ENCODE peak calls at places on chromosomes 13 and 19, in four cellular contexts. One of them, this sample, is unnamed.

GRCh38 chr13:41696163-41697003 is 239.0 kb downstream of the RGCC start:
- DNase-seq in IMR-90: peak
- DNase-seq in left ventricle myocardium inferior: no peak
- DNase-seq in K562: no peak
- DNase-seq in this sample: peak

GRCh38 chr19:34217952-34218817 is 36.2 kb upstream of the GARRE1 start:
- DNase-seq in left ventricle myocardium inferior: no peak
- DNase-seq in IMR-90: peak
- DNase-seq in K562: peak
- DNase-seq in this sample: peak

GRCh38 chr19:18385675-18386542 is at the start of gene GDF15:
- DNase-seq in left ventricle myocardium inferior: peak
- DNase-seq in IMR-90: peak
- DNase-seq in K562: peak
- DNase-seq in this sample: no peak

GRCh38 chr19:5954293-5954692 is 23.6 kb downstream of the RANBP3 start:
- DNase-seq in IMR-90: peak
- DNase-seq in left ventricle myocardium inferior: no peak
- DNase-seq in K562: no peak
- DNase-seq in this sample: no peak

GRCh38 chr13:65943024-65943423 is 1287.1 kb downstream of the PCDH9 start:
- DNase-seq in IMR-90: peak
- DNase-seq in K562: no peak
- DNase-seq in left ventricle myocardium inferior: no peak
- DNase-seq in this sample: no peak

GRCh38 chr13:52085416-52085815 is 43.5 kb downstream of the NEK5 start:
- DNase-seq in K562: no peak
- DNase-seq in IMR-90: peak
- DNase-seq in left ventricle myocardium inferior: no peak
- DNase-seq in this sample: peak

GRCh38 chr19:50328257-50329145 is 676 bp downstream of the KCNC3 start:
- DNase-seq in left ventricle myocardium inferior: no peak
- DNase-seq in K562: peak
- DNase-seq in IMR-90: no peak
- DNase-seq in this sample: no peak

GRCh38 chr13:89227356-89227755 is 1556.2 kb downstream of the SLITRK5 start:
- DNase-seq in IMR-90: no peak
- DNase-seq in K562: no peak
- DNase-seq in left ventricle myocardium inferior: no peak
- DNase-seq in this sample: no peak

GRCh38 chr13:37870895-37871550 is 1.5 kb upstream of the TRPC4 start:
- DNase-seq in IMR-90: peak
- DNase-seq in K562: no peak
- DNase-seq in left ventricle myocardium inferior: no peak
- DNase-seq in this sample: no peak

GRCh38 chr19:19434483-19435045 is 29.1 kb downstream of the GATAD2A start:
- DNase-seq in K562: no peak
- DNase-seq in left ventricle myocardium inferior: peak
- DNase-seq in IMR-90: peak
- DNase-seq in this sample: no peak

GRCh38 chr13:24381539-24382265 is 72.3 kb downstream of the C1QTNF9 start:
- DNase-seq in K562: no peak
- DNase-seq in left ventricle myocardium inferior: no peak
- DNase-seq in IMR-90: peak
- DNase-seq in this sample: no peak

GRCh38 chr13:59776924-59777690 is 386.6 kb downstream of the DIAPH3 start:
- DNase-seq in K562: no peak
- DNase-seq in IMR-90: peak
- DNase-seq in left ventricle myocardium inferior: no peak
- DNase-seq in this sample: peak

GRCh38 chr13:46171223-46171622 is 10.8 kb downstream of the LCP1 start:
- DNase-seq in IMR-90: no peak
- DNase-seq in left ventricle myocardium inferior: no peak
- DNase-seq in K562: no peak
- DNase-seq in this sample: no peak

GRCh38 chr19:31562916-31563626 is 213.8 kb upstream of the TSHZ3 start:
- DNase-seq in IMR-90: no peak
- DNase-seq in left ventricle myocardium inferior: no peak
- DNase-seq in K562: no peak
- DNase-seq in this sample: no peak

GRCh38 chr13:49063526-49063925 is 87.8 kb downstream of the FNDC3A start:
- DNase-seq in K562: no peak
- DNase-seq in left ventricle myocardium inferior: no peak
- DNase-seq in IMR-90: no peak
- DNase-seq in this sample: no peak

GRCh38 chr13:110326263-110326904 is 19.3 kb downstream of the COL4A2 start:
- DNase-seq in K562: no peak
- DNase-seq in IMR-90: no peak
- DNase-seq in left ventricle myocardium inferior: no peak
- DNase-seq in this sample: no peak

GRCh38 chr13:110216006-110216402 is 91.0 kb downstream of the COL4A1 start:
- DNase-seq in left ventricle myocardium inferior: no peak
- DNase-seq in IMR-90: no peak
- DNase-seq in K562: no peak
- DNase-seq in this sample: no peak

GRCh38 chr13:100423375-100423774 is 165.2 kb downstream of the GGACT start:
- DNase-seq in IMR-90: peak
- DNase-seq in left ventricle myocardium inferior: no peak
- DNase-seq in K562: no peak
- DNase-seq in this sample: peak

GRCh38 chr19:54045771-54046170 is 17.9 kb downstream of the VSTM1 start:
- DNase-seq in IMR-90: no peak
- DNase-seq in left ventricle myocardium inferior: no peak
- DNase-seq in K562: no peak
- DNase-seq in this sample: no peak

GRCh38 chr19:57267294-57267693 is 13.0 kb upstream of the ZNF460 start:
- DNase-seq in IMR-90: no peak
- DNase-seq in left ventricle myocardium inferior: no peak
- DNase-seq in K562: no peak
- DNase-seq in this sample: no peak

GRCh38 chr19:45439190-45439568 is 15.5 kb upstream of the ERCC1 start:
- DNase-seq in K562: no peak
- DNase-seq in IMR-90: no peak
- DNase-seq in left ventricle myocardium inferior: no peak
- DNase-seq in this sample: no peak

GRCh38 chr19:33809960-33810359 is 13.3 kb downstream of the KCTD15 start:
- DNase-seq in IMR-90: peak
- DNase-seq in K562: no peak
- DNase-seq in left ventricle myocardium inferior: no peak
- DNase-seq in this sample: no peak

GRCh38 chr13:101917833-101918755 is 465.6 kb downstream of the ITGBL1 start:
- DNase-seq in K562: no peak
- DNase-seq in IMR-90: no peak
- DNase-seq in left ventricle myocardium inferior: no peak
- DNase-seq in this sample: no peak

GRCh38 chr19:42201489-42202289 is 15.8 kb downstream of the DEDD2 start:
- DNase-seq in IMR-90: no peak
- DNase-seq in left ventricle myocardium inferior: peak
- DNase-seq in K562: no peak
- DNase-seq in this sample: no peak

GRCh38 chr13:75318138-75318833 is 163.7 kb downstream of the TBC1D4 start:
- DNase-seq in left ventricle myocardium inferior: no peak
- DNase-seq in IMR-90: no peak
- DNase-seq in K562: no peak
- DNase-seq in this sample: no peak

DNA sequence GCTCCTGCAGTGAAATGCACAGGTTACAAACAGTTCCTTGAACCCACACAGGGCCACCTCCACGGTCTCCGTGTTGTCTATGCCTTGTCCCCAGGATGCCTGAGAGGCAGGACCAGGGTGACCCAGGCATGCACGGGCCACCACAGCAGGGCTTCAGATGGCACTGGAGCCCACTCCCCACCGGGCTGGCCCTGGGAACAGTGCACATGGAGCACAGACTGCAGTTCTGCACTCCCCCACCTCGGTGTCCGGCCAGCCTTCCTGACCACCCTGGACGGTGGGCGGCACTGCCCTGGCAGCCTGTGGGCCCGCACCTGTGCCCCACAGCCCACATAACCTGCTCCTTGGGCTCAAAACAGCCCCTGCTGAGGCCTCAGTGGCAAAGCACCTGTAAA is 14.3 kb upstream of the SLC35E1 start:
- DNase-seq in K562: no peak
- DNase-seq in IMR-90: no peak
- DNase-seq in left ventricle myocardium inferior: no peak
- DNase-seq in this sample: no peak
- H3K27ac ChIP-seq in K562: no peak
- H3K27ac ChIP-seq in IMR-90: no peak
- H3K27ac ChIP-seq in left ventricle myocardium inferior: no peak
- H3K27ac ChIP-seq in this sample: no peak

GRCh38 chr19:1111641-1112253 is 8.0 kb downstream of the GPX4 start:
- DNase-seq in K562: no peak
- DNase-seq in IMR-90: no peak
- DNase-seq in left ventricle myocardium inferior: no peak
- DNase-seq in this sample: no peak
- H3K27ac ChIP-seq in K562: peak
- H3K27ac ChIP-seq in IMR-90: no peak
- H3K27ac ChIP-seq in left ventricle myocardium inferior: peak
- H3K27ac ChIP-seq in this sample: no peak

DNA sequence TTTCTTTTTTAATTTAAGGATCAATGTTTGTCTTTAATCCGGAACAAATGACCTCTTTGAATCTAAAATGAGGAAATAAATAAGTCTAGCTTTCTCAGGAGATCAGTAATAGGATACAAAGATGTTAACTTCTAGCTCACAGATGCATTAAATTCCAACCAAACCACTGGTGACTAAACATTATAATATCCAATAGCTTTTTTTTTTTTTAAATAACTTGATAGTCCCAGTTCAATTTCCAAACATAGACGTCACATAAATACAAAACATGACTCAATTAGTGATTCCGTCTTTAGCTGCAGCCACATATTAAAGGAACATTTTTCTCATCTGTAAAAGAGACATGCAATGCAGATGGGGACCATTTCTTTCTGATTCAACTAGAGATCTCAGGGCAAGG is 390.5 kb upstream of the PCDH9 start:
- DNase-seq in IMR-90: peak
- DNase-seq in left ventricle myocardium inferior: no peak
- DNase-seq in K562: no peak
- DNase-seq in this sample: no peak
- H3K27ac ChIP-seq in IMR-90: peak
- H3K27ac ChIP-seq in left ventricle myocardium inferior: no peak
- H3K27ac ChIP-seq in K562: no peak
- H3K27ac ChIP-seq in this sample: no peak

DNA sequence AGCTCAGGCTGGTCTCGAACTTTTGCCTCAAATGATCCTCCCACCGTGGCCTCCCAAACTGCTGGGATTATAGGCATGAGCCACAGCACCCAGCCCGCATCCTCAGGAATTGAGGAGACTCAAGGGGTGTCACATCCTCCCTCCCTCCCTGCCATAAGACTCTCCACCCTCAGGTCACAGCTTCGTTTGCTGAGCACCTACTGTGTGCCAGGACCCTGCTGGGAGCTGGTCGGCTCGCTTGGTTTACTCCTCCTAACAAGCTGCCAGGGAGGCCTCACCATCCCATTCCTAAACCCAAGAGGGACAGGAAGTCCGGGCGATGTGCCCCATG is 3.0 kb downstream of the UBXN6 start:
- DNase-seq in K562: no peak
- DNase-seq in left ventricle myocardium inferior: no peak
- DNase-seq in IMR-90: no peak
- DNase-seq in this sample: no peak
- H3K27ac ChIP-seq in K562: peak
- H3K27ac ChIP-seq in left ventricle myocardium inferior: peak
- H3K27ac ChIP-seq in IMR-90: peak
- H3K27ac ChIP-seq in this sample: peak

GRCh38 chr13:93338906-93339305 is 112.3 kb downstream of the GPC6 start:
- DNase-seq in left ventricle myocardium inferior: no peak
- DNase-seq in K562: no peak
- DNase-seq in IMR-90: peak
- DNase-seq in this sample: no peak
- H3K27ac ChIP-seq in left ventricle myocardium inferior: no peak
- H3K27ac ChIP-seq in K562: no peak
- H3K27ac ChIP-seq in IMR-90: no peak
- H3K27ac ChIP-seq in this sample: no peak

GRCh38 chr19:56106397-56106849 is 14.7 kb downstream of the ZNF787 start:
- DNase-seq in left ventricle myocardium inferior: no peak
- DNase-seq in IMR-90: no peak
- DNase-seq in K562: no peak
- DNase-seq in this sample: no peak
- H3K27ac ChIP-seq in left ventricle myocardium inferior: no peak
- H3K27ac ChIP-seq in IMR-90: no peak
- H3K27ac ChIP-seq in K562: no peak
- H3K27ac ChIP-seq in this sample: no peak

GRCh38 chr19:14514215-14514871 is 3.9 kb downstream of the DNAJB1 start:
- DNase-seq in IMR-90: no peak
- DNase-seq in left ventricle myocardium inferior: no peak
- DNase-seq in K562: no peak
- DNase-seq in this sample: no peak
- H3K27ac ChIP-seq in IMR-90: no peak
- H3K27ac ChIP-seq in left ventricle myocardium inferior: peak
- H3K27ac ChIP-seq in K562: peak
- H3K27ac ChIP-seq in this sample: peak

DNA sequence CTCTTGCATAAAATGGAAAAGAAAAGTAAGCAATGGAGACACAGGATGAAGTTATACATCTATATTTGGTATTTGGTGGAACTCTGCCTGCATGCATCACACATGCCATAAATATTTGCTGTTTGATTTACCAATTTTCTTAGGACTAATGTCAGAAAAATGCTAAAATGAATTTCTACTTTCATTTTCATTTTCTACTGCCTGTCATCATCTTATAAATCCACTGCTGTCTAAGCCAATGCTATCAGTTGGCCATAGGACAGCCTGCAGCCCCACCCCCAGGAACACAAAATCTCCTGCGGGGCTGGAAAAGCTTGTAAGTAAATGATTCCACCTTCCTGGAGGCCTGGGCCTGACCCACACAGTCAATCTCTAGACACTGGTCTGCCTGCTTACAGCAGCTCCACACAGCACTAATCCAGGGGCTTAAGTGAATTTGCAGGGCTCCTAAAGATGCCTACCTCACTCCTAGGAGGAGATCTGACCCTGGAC is 122.0 kb downstream of the ENOX1 start:
- DNase-seq in left ventricle myocardium inferior: peak
- DNase-seq in IMR-90: peak
- DNase-seq in K562: no peak
- DNase-seq in this sample: no peak
- H3K27ac ChIP-seq in left ventricle myocardium inferior: peak
- H3K27ac ChIP-seq in IMR-90: peak
- H3K27ac ChIP-seq in K562: no peak
- H3K27ac ChIP-seq in this sample: no peak

GRCh38 chr19:7833225-7834156 is 3.5 kb downstream of the EVI5L start:
- DNase-seq in left ventricle myocardium inferior: peak
- DNase-seq in IMR-90: peak
- DNase-seq in K562: peak
- DNase-seq in this sample: peak
- H3K27ac ChIP-seq in left ventricle myocardium inferior: peak
- H3K27ac ChIP-seq in IMR-90: no peak
- H3K27ac ChIP-seq in K562: no peak
- H3K27ac ChIP-seq in this sample: peak

GRCh38 chr19:48674216-48674809 is 1.5 kb upstream of the NTN5 start:
- DNase-seq in IMR-90: no peak
- DNase-seq in left ventricle myocardium inferior: no peak
- DNase-seq in K562: no peak
- DNase-seq in this sample: no peak

GRCh38 chr19:48673436-48674100 is 751 bp upstream of the NTN5 start:
- DNase-seq in left ventricle myocardium inferior: no peak
- DNase-seq in IMR-90: no peak
- DNase-seq in K562: no peak
- DNase-seq in this sample: no peak

GRCh38 chr19:48676487-48676886 is 3.7 kb upstream of the NTN5 start:
- DNase-seq in K562: no peak
- DNase-seq in left ventricle myocardium inferior: no peak
- DNase-seq in IMR-90: no peak
- DNase-seq in this sample: no peak

GRCh38 chr19:48676887-48677286 is 4.1 kb upstream of the NTN5 start:
- DNase-seq in K562: no peak
- DNase-seq in IMR-90: no peak
- DNase-seq in left ventricle myocardium inferior: no peak
- DNase-seq in this sample: peak

GRCh38 chr19:48674921-48675824 is 2.4 kb upstream of the NTN5 start:
- DNase-seq in IMR-90: peak
- DNase-seq in left ventricle myocardium inferior: peak
- DNase-seq in K562: peak
- DNase-seq in this sample: no peak
- H3K27ac ChIP-seq in IMR-90: no peak
- H3K27ac ChIP-seq in left ventricle myocardium inferior: peak
- H3K27ac ChIP-seq in K562: no peak
- H3K27ac ChIP-seq in this sample: no peak